ENCODE peak calls at places on chromosomes 16 and 17, in six cellular contexts. One of them, this sample, is unnamed.
A peak's percentile ranks its signal among the peaks of the same experiment; 100 is the strongest.

GRCh38 chr16:47424846-47425245 is 36.0 kb downstream of the ITFG1 start:
- DNase-seq in foreskin fibroblast: no peak
- DNase-seq in pancreas: no peak
- DNase-seq in body of pancreas: no peak
- DNase-seq in OCI-LY7: no peak
- DNase-seq in BE2C: no peak
- DNase-seq in this sample: no peak

GRCh38 chr16:7504844-7505243 is 172.2 kb downstream of the RBFOX1 start:
- DNase-seq in foreskin fibroblast: no peak
- DNase-seq in pancreas: no peak
- DNase-seq in body of pancreas: no peak
- DNase-seq in OCI-LY7: no peak
- DNase-seq in BE2C: no peak
- DNase-seq in this sample: no peak

GRCh38 chr16:67456383-67457140 is 24.4 kb downstream of the ATP6V0D1 start:
- DNase-seq in foreskin fibroblast: peak; percentile 57
- DNase-seq in pancreas: no peak
- DNase-seq in body of pancreas: peak; percentile 77
- DNase-seq in OCI-LY7: no peak
- DNase-seq in BE2C: peak; percentile 45
- DNase-seq in this sample: peak; percentile 78

GRCh38 chr17:6231886-6232767 is 161.9 kb downstream of the WSCD1 start:
- DNase-seq in foreskin fibroblast: peak; percentile 4
- DNase-seq in pancreas: no peak
- DNase-seq in body of pancreas: no peak
- DNase-seq in OCI-LY7: no peak
- DNase-seq in BE2C: no peak
- DNase-seq in this sample: no peak

GRCh38 chr17:18145811-18146210 is 37.3 kb downstream of the MYO15A start:
- DNase-seq in foreskin fibroblast: no peak
- DNase-seq in pancreas: no peak
- DNase-seq in body of pancreas: no peak
- DNase-seq in OCI-LY7: no peak
- DNase-seq in BE2C: no peak
- DNase-seq in this sample: no peak

GRCh38 chr16:2715519-2715918 is 4.5 kb downstream of the PRSS27 start:
- DNase-seq in foreskin fibroblast: peak; percentile 20
- DNase-seq in pancreas: peak; percentile 81
- DNase-seq in body of pancreas: peak; percentile 57
- DNase-seq in OCI-LY7: peak; percentile 29
- DNase-seq in BE2C: peak; percentile 63
- DNase-seq in this sample: no peak

GRCh38 chr17:77373298-77374169 is 232.8 kb downstream of the SEC14L1 start:
- DNase-seq in foreskin fibroblast: no peak
- DNase-seq in pancreas: peak; percentile 87
- DNase-seq in body of pancreas: peak; percentile 44
- DNase-seq in OCI-LY7: peak; percentile 31
- DNase-seq in BE2C: peak; percentile 50
- DNase-seq in this sample: no peak

GRCh38 chr17:80272366-80272765 is 11.7 kb downstream of the RNF213 start:
- DNase-seq in foreskin fibroblast: no peak
- DNase-seq in pancreas: no peak
- DNase-seq in body of pancreas: no peak
- DNase-seq in OCI-LY7: no peak
- DNase-seq in BE2C: no peak
- DNase-seq in this sample: no peak

GRCh38 chr17:40369923-40370322 is 5.4 kb upstream of the GJD3 start:
- DNase-seq in foreskin fibroblast: no peak
- DNase-seq in pancreas: no peak
- DNase-seq in body of pancreas: no peak
- DNase-seq in OCI-LY7: no peak
- DNase-seq in BE2C: no peak
- DNase-seq in this sample: no peak

GRCh38 chr17:38871992-38872605 is 2.2 kb downstream of the LASP1 start:
- DNase-seq in foreskin fibroblast: no peak
- DNase-seq in pancreas: peak; percentile 36
- DNase-seq in body of pancreas: no peak
- DNase-seq in OCI-LY7: peak; percentile 43
- DNase-seq in BE2C: no peak
- DNase-seq in this sample: no peak

GRCh38 chr16:88387941-88388627 is 5.3 kb downstream of the ZNF469 start:
- DNase-seq in foreskin fibroblast: no peak
- DNase-seq in pancreas: peak; percentile 90
- DNase-seq in body of pancreas: peak; percentile 79
- DNase-seq in OCI-LY7: no peak
- DNase-seq in BE2C: no peak
- DNase-seq in this sample: no peak

GRCh38 chr17:81200695-81201580 is 21.8 kb downstream of the CEP131 start:
- DNase-seq in foreskin fibroblast: peak; percentile 64
- DNase-seq in pancreas: peak; percentile 81
- DNase-seq in body of pancreas: peak; percentile 90
- DNase-seq in OCI-LY7: peak; percentile 75
- DNase-seq in BE2C: peak; percentile 87
- DNase-seq in this sample: no peak

GRCh38 chr17:72617557-72617956 is 474.9 kb downstream of the SLC39A11 start:
- DNase-seq in foreskin fibroblast: no peak
- DNase-seq in pancreas: no peak
- DNase-seq in body of pancreas: no peak
- DNase-seq in OCI-LY7: no peak
- DNase-seq in BE2C: no peak
- DNase-seq in this sample: no peak
- H3K4me3 ChIP-seq in foreskin fibroblast: no peak overlapping the region
- H3K4me3 ChIP-seq in pancreas: no peak overlapping the region
- H3K4me3 ChIP-seq in body of pancreas: no peak overlapping the region
- H3K4me3 ChIP-seq in OCI-LY7: no peak overlapping the region
- H3K4me3 ChIP-seq in BE2C: peak overlapping the region; percentile 45
- H3K4me3 ChIP-seq in this sample: no peak overlapping the region

GRCh38 chr16:75305364-75306101 is 54.1 kb upstream of the BCAR1 start:
- DNase-seq in foreskin fibroblast: peak; percentile 100
- DNase-seq in pancreas: peak; percentile 85
- DNase-seq in body of pancreas: peak; percentile 93
- DNase-seq in OCI-LY7: no peak
- DNase-seq in BE2C: peak; percentile 60
- DNase-seq in this sample: peak; percentile 95
- H3K4me3 ChIP-seq in foreskin fibroblast: no peak overlapping the region
- H3K4me3 ChIP-seq in pancreas: no peak overlapping the region
- H3K4me3 ChIP-seq in body of pancreas: no peak overlapping the region
- H3K4me3 ChIP-seq in OCI-LY7: no peak overlapping the region
- H3K4me3 ChIP-seq in BE2C: no peak overlapping the region
- H3K4me3 ChIP-seq in this sample: peak overlapping the region; percentile 4

GRCh38 chr16:1215574-1216295 is 9.3 kb downstream of the TPSG1 start:
- DNase-seq in foreskin fibroblast: no peak
- DNase-seq in pancreas: no peak
- DNase-seq in body of pancreas: no peak
- DNase-seq in OCI-LY7: no peak
- DNase-seq in BE2C: no peak
- DNase-seq in this sample: no peak
- H3K4me3 ChIP-seq in foreskin fibroblast: no peak overlapping the region
- H3K4me3 ChIP-seq in pancreas: no peak overlapping the region
- H3K4me3 ChIP-seq in body of pancreas: no peak overlapping the region
- H3K4me3 ChIP-seq in OCI-LY7: no peak overlapping the region
- H3K4me3 ChIP-seq in BE2C: no peak overlapping the region
- H3K4me3 ChIP-seq in this sample: no peak overlapping the region

GRCh38 chr16:65123846-65124513 is 2.1 kb upstream of the CDH11 start:
- DNase-seq in foreskin fibroblast: no peak
- DNase-seq in pancreas: no peak
- DNase-seq in body of pancreas: no peak
- DNase-seq in OCI-LY7: no peak
- DNase-seq in BE2C: no peak
- DNase-seq in this sample: no peak
- H3K4me3 ChIP-seq in foreskin fibroblast: peak overlapping the region; percentile 91
- H3K4me3 ChIP-seq in pancreas: no peak overlapping the region
- H3K4me3 ChIP-seq in body of pancreas: no peak overlapping the region
- H3K4me3 ChIP-seq in OCI-LY7: no peak overlapping the region
- H3K4me3 ChIP-seq in BE2C: no peak overlapping the region
- H3K4me3 ChIP-seq in this sample: peak overlapping the region; percentile 57

GRCh38 chr16:70430667-70431536 is 8.0 kb downstream of the ST3GAL2 start:
- DNase-seq in foreskin fibroblast: no peak
- DNase-seq in pancreas: no peak
- DNase-seq in body of pancreas: peak; percentile 38
- DNase-seq in OCI-LY7: peak; percentile 94
- DNase-seq in BE2C: no peak
- DNase-seq in this sample: no peak
- H3K4me3 ChIP-seq in foreskin fibroblast: no peak overlapping the region
- H3K4me3 ChIP-seq in pancreas: no peak overlapping the region
- H3K4me3 ChIP-seq in body of pancreas: no peak overlapping the region
- H3K4me3 ChIP-seq in OCI-LY7: peak overlapping the region; percentile 59
- H3K4me3 ChIP-seq in BE2C: no peak overlapping the region
- H3K4me3 ChIP-seq in this sample: no peak overlapping the region

DNA sequence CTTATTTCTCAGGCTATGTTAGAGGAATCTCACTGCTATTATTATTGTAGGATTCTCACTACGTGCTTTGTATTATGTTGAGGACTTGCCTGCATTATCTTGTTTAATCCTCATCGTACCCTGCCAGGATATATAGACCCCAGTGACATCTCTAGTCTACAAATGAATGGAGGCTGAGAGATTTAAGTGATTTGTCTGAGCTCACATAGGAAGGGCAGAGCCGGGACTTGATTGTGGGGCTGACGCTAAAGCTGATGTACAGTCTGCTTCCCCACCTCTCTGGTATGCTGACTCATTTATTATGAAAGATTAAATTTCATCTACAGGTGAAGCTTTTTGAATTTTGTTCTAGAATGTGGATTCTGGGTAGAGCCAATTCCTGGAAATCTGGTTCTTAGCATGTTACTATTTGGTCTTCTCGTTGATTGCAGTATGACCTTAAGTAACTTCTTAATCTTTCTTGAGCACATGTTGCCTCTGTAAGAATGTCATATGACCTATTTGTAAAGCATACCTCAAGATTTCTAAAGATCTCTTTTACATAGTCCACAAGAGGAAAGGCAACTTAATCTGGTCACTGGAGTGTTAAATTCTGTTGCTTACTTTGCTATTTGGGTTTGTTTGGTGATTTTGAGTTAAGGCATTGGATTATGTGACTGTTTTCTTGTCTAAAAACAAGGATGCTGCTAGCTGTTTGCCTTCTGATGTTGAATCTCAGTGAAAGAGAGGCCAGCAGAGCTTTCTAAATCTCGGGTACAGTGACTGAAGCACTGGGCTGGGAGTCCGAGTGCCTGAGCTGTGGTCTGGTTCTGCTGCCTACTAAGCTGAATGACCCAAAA is 12.4 kb downstream of the METTL9 start:
- DNase-seq in foreskin fibroblast: no peak
- DNase-seq in pancreas: no peak
- DNase-seq in body of pancreas: no peak
- DNase-seq in OCI-LY7: no peak
- DNase-seq in BE2C: no peak
- DNase-seq in this sample: peak; percentile 27
- H3K4me3 ChIP-seq in foreskin fibroblast: no peak overlapping the region
- H3K4me3 ChIP-seq in pancreas: no peak overlapping the region
- H3K4me3 ChIP-seq in body of pancreas: no peak overlapping the region
- H3K4me3 ChIP-seq in OCI-LY7: no peak overlapping the region
- H3K4me3 ChIP-seq in BE2C: no peak overlapping the region
- H3K4me3 ChIP-seq in this sample: no peak overlapping the region

GRCh38 chr17:31428111-31428510 is 36.6 kb downstream of the RAB11FIP4 start:
- DNase-seq in foreskin fibroblast: no peak
- DNase-seq in pancreas: no peak
- DNase-seq in body of pancreas: no peak
- DNase-seq in OCI-LY7: no peak
- DNase-seq in BE2C: no peak
- DNase-seq in this sample: no peak

GRCh38 chr17:31428512-31428911 is 37.0 kb downstream of the RAB11FIP4 start:
- DNase-seq in foreskin fibroblast: no peak
- DNase-seq in pancreas: no peak
- DNase-seq in body of pancreas: no peak
- DNase-seq in OCI-LY7: no peak
- DNase-seq in BE2C: no peak
- DNase-seq in this sample: no peak

GRCh38 chr17:31427684-31428083 is 36.2 kb downstream of the RAB11FIP4 start:
- DNase-seq in foreskin fibroblast: no peak
- DNase-seq in pancreas: no peak
- DNase-seq in body of pancreas: peak; percentile 25
- DNase-seq in OCI-LY7: no peak
- DNase-seq in BE2C: no peak
- DNase-seq in this sample: no peak

GRCh38 chr17:31424944-31425582 is 33.6 kb downstream of the RAB11FIP4 start:
- DNase-seq in foreskin fibroblast: no peak
- DNase-seq in pancreas: no peak
- DNase-seq in body of pancreas: peak; percentile 44
- DNase-seq in OCI-LY7: no peak
- DNase-seq in BE2C: peak; percentile 68
- DNase-seq in this sample: no peak

GRCh38 chr17:31425646-31426045 is 34.2 kb downstream of the RAB11FIP4 start:
- DNase-seq in foreskin fibroblast: no peak
- DNase-seq in pancreas: no peak
- DNase-seq in body of pancreas: peak; percentile 53
- DNase-seq in OCI-LY7: no peak
- DNase-seq in BE2C: peak; percentile 53
- DNase-seq in this sample: no peak
- H3K4me3 ChIP-seq in foreskin fibroblast: no peak overlapping the region
- H3K4me3 ChIP-seq in pancreas: no peak overlapping the region
- H3K4me3 ChIP-seq in body of pancreas: no peak overlapping the region
- H3K4me3 ChIP-seq in OCI-LY7: no peak overlapping the region
- H3K4me3 ChIP-seq in BE2C: peak overlapping the region; percentile 1
- H3K4me3 ChIP-seq in this sample: no peak overlapping the region

GRCh38 chr16:50800074-50800473 is 58.2 kb downstream of the CYLD start:
- DNase-seq in foreskin fibroblast: no peak
- DNase-seq in pancreas: no peak
- DNase-seq in body of pancreas: no peak
- DNase-seq in OCI-LY7: no peak
- DNase-seq in BE2C: no peak
- DNase-seq in this sample: no peak

GRCh38 chr16:50802958-50803357 is 61.1 kb downstream of the CYLD start:
- DNase-seq in foreskin fibroblast: no peak
- DNase-seq in pancreas: no peak
- DNase-seq in body of pancreas: no peak
- DNase-seq in OCI-LY7: no peak
- DNase-seq in BE2C: no peak
- DNase-seq in this sample: no peak

GRCh38 chr16:50806099-50807062 is 64.5 kb downstream of the CYLD start:
- DNase-seq in foreskin fibroblast: peak; percentile 77
- DNase-seq in pancreas: peak; percentile 86
- DNase-seq in body of pancreas: peak; percentile 89
- DNase-seq in OCI-LY7: peak; percentile 88
- DNase-seq in BE2C: peak; percentile 78
- DNase-seq in this sample: peak; percentile 82

GRCh38 chr16:50804290-50804907 is 62.5 kb downstream of the CYLD start:
- DNase-seq in foreskin fibroblast: no peak
- DNase-seq in pancreas: no peak
- DNase-seq in body of pancreas: no peak
- DNase-seq in OCI-LY7: no peak
- DNase-seq in BE2C: no peak
- DNase-seq in this sample: no peak

DNA sequence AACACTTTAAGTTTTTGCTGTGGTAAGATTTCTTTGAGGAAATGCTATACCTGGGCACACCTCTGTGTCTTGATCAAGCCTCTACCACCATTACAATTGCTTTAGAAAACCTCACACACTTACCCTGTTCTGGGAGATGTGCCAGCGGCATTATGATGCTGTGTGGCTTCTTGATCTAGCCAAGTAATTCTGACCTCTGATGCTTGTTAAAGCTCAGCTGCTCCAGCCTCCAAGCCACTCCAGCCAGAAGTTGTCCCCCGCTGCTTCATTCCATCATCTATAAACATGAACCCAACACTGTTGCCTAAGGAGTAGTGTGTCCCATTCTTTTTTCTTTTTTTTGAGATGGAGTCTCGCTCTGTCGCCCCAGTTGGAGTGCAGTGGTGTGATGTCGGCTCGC is 60.1 kb downstream of the CYLD start:
- DNase-seq in foreskin fibroblast: peak; percentile 21
- DNase-seq in pancreas: no peak
- DNase-seq in body of pancreas: no peak
- DNase-seq in OCI-LY7: no peak
- DNase-seq in BE2C: no peak
- DNase-seq in this sample: no peak
- H3K4me3 ChIP-seq in foreskin fibroblast: no peak overlapping the region
- H3K4me3 ChIP-seq in pancreas: no peak overlapping the region
- H3K4me3 ChIP-seq in body of pancreas: no peak overlapping the region
- H3K4me3 ChIP-seq in OCI-LY7: no peak overlapping the region
- H3K4me3 ChIP-seq in BE2C: no peak overlapping the region
- H3K4me3 ChIP-seq in this sample: no peak overlapping the region

This sample was measured in gastrocnemius medialis.